ENCODE peak calls at places on chromosomes 6 and 20, in four cellular contexts. N, Q, E and M are unnamed samples.

GRCh38 chr20:17885076-17885475 is 83.5 kb downstream of the SNX5 start:
- DNase-seq in N (no peak), Q (no peak), E (no peak), M (no peak)

GRCh38 chr6:69416739-69417138 is 380.1 kb downstream of the LMBRD1 start:
- DNase-seq in N (no peak), Q (no peak), E (no peak), M (no peak)

GRCh38 chr20:31998246-31998645 is 12.0 kb upstream of the CCM2L start:
- DNase-seq in N (no peak), Q (no peak), E (no peak), M (no peak)

GRCh38 chr20:34312544-34313217 is 9.5 kb upstream of the AHCY start:
- DNase-seq in N (peak; percentile 97), Q (peak; percentile 95), E (peak; percentile 81), M (peak; percentile 93)

GRCh38 chr20:1185316-1185741 is 548 bp upstream of the TMEM74B start:
- DNase-seq in N (no peak), Q (peak; percentile 47), E (no peak), M (no peak)

GRCh38 chr6:21500314-21500713 is 93.2 kb upstream of the SOX4 start:
- DNase-seq in N (no peak), Q (no peak), E (no peak), M (no peak)

GRCh38 chr6:109508166-109508860 is 25.3 kb upstream of the ZBTB24 start:
- DNase-seq in N (no peak), Q (no peak), E (peak; percentile 18), M (no peak)

GRCh38 chr20:53872561-53873248 is 197.7 kb downstream of the BCAS1 start:
- DNase-seq in N (no peak), Q (no peak), E (peak; percentile 30), M (no peak)

GRCh38 chr6:158131926-158132325 is 36.1 kb downstream of the SERAC1 start:
- DNase-seq in N (no peak), Q (peak; percentile 29), E (peak; percentile 34), M (no peak)

GRCh38 chr6:38364127-38364526 is 275.6 kb downstream of the BTBD9 start:
- DNase-seq in N (no peak), Q (no peak), E (no peak), M (no peak)

GRCh38 chr6:141267420-141267819 is 865.3 kb upstream of the GJE1 start:
- DNase-seq in N (no peak), Q (no peak), E (no peak), M (no peak)

GRCh38 chr6:73649783-73650182 is 4.0 kb downstream of the SLC17A5 start:
- DNase-seq in N (no peak), Q (no peak), E (no peak), M (no peak)
- H4K5ac ChIP-seq in N (no peak overlapping the region), Q (no peak overlapping the region), E (no peak overlapping the region), M (no peak overlapping the region)

GRCh38 chr20:56715309-56715708 is 86.2 kb downstream of the TFAP2C start:
- DNase-seq in N (no peak), Q (no peak), E (no peak), M (peak; percentile 66)

GRCh38 chr20:56706867-56707360 is 77.8 kb downstream of the TFAP2C start:
- DNase-seq in N (no peak), Q (no peak), E (no peak), M (no peak)

GRCh38 chr20:56708991-56709390 is 79.9 kb downstream of the TFAP2C start:
- DNase-seq in N (no peak), Q (no peak), E (no peak), M (no peak)

GRCh38 chr20:56710125-56710524 is 81.0 kb downstream of the TFAP2C start:
- DNase-seq in N (no peak), Q (no peak), E (no peak), M (no peak)

GRCh38 chr20:56710577-56711465 is 81.7 kb downstream of the TFAP2C start:
- DNase-seq in N (no peak), Q (no peak), E (peak; percentile 13), M (no peak)
- H4K5ac ChIP-seq in N (no peak overlapping the region), Q (no peak overlapping the region), E (no peak overlapping the region), M (peak overlapping the region; percentile 66)

GRCh38 chr6:113888996-113889635 is 32.0 kb downstream of the MARCKS start:
- DNase-seq in N (no peak), Q (no peak), E (no peak), M (no peak)
- H4K5ac ChIP-seq in N (no peak overlapping the region), Q (no peak overlapping the region), E (no peak overlapping the region), M (no peak overlapping the region)

GRCh38 chr6:170212051-170212756 is 78.7 kb downstream of the DLL1 start:
- DNase-seq in N (no peak), Q (no peak), E (no peak), M (peak; percentile 32)
- H4K5ac ChIP-seq in N (no peak overlapping the region), Q (no peak overlapping the region), E (no peak overlapping the region), M (no peak overlapping the region)